ENCODE peak calls at places on chromosomes 5 and 9, in six cellular contexts. K is BJ, J is cardiac fibroblast, B is dorsolateral prefrontal cortex, N is ovary, U is GM23338. X is an unnamed sample.

GRCh38 chr9:107559499-107560086 is 70.0 kb upstream of the KLF4 start:
- DNase-seq in K (no peak), J (no peak), U (no peak), B (no peak), N (no peak), X (no peak)

GRCh38 chr5:75023368-75024159 is 28.8 kb downstream of the GCNT4 start:
- DNase-seq in J (no peak), B (no peak), N (no peak), K (no peak), U (no peak), X (no peak)

GRCh38 chr9:135622415-135623020 is 16.8 kb downstream of the GLT6D1 start:
- DNase-seq in K (no peak), B (no peak), N (no peak), U (no peak), J (no peak), X (no peak)

GRCh38 chr9:82148849-82149544 is 160.4 kb downstream of the SPATA31D1 start:
- DNase-seq in K (peak), N (no peak), B (no peak), U (no peak), J (peak), X (peak)

GRCh38 chr5:159331099-159331973 is 1.0 kb upstream of the IL12B start:
- DNase-seq in J (peak), K (no peak), N (peak), U (peak), B (peak), X (no peak)

GRCh38 chr9:68949271-68950000 is 64.5 kb downstream of the PRKACG start:
- DNase-seq in J (peak), B (no peak), K (no peak), N (peak), U (no peak), X (no peak)

GRCh38 chr5:34709861-34710673 is 53.9 kb downstream of the RAI14 start:
- DNase-seq in U (no peak), J (peak), B (no peak), N (no peak), K (peak), X (peak)

GRCh38 chr5:65779643-65780042 is 57.6 kb downstream of the NLN start:
- DNase-seq in B (no peak), N (no peak), K (no peak), J (no peak), U (no peak), X (no peak)

GRCh38 chr9:87857948-87858335 is 24.7 kb upstream of the SPATA31E1 start:
- DNase-seq in B (no peak), K (no peak), N (no peak), U (no peak), J (no peak), X (no peak)

GRCh38 chr5:55533806-55534435 is 843 bp downstream of the PLPP1 start:
- DNase-seq in K (no peak), J (peak), N (no peak), U (peak), B (no peak), X (peak)

GRCh38 chr5:174576042-174576441 is 148.3 kb upstream of the MSX2 start:
- DNase-seq in J (no peak), K (no peak), B (no peak), N (no peak), U (no peak), X (no peak)

GRCh38 chr5:156912869-156913268 is 50.2 kb downstream of the TIMD4 start:
- DNase-seq in J (no peak), N (no peak), B (no peak), U (no peak), K (no peak), X (no peak)

GRCh38 chr5:142717582-142718215 is 31.8 kb upstream of the FGF1 start:
- DNase-seq in J (peak), B (no peak), K (no peak), N (peak), U (peak), X (no peak)

GRCh38 chr9:106718996-106719395 is 144.0 kb upstream of the ZNF462 start:
- DNase-seq in K (no peak), B (no peak), N (no peak), U (no peak), J (peak), X (no peak)

GRCh38 chr5:132063090-132063911 is 2.8 kb downstream of the IL3 start:
- DNase-seq in U (peak), N (peak), B (peak), K (no peak), J (peak), X (peak)

GRCh38 chr5:140113180-140113698 is 670 bp upstream of the PURA start:
- DNase-seq in J (no peak), N (peak), U (peak), B (peak), K (no peak), X (no peak)

GRCh38 chr5:130045334-130045733 is 141.1 kb downstream of the CHSY3 start:
- DNase-seq in N (no peak), J (peak), U (no peak), B (no peak), K (no peak), X (no peak)

GRCh38 chr9:72315510-72316287 is 49.3 kb downstream of the ZFAND5 start:
- DNase-seq in J (peak), N (peak), U (peak), B (no peak), K (peak), X (peak)

DNA sequence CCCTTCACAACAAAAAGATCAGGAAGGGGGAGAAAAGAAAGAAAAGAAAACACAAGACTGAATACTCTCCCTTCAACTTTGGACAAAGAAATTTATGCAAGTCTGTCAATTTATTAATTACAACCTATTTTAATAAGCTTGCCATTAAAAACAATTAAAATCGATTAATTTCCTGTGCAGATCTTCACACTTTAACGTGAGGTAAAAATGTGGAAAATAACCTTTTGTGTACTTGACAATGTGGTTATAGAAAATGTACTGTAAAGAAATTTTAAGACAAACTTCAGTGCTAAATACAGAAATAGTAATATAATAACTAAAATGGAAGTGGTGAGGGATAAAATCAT is 2.7 kb upstream of the MLLT3 start:
- DNase-seq in K (no peak), U (no peak), B (no peak), N (no peak), J (no peak), X (no peak)
- H3K4me3 ChIP-seq in K (no peak), U (no peak), B (peak), N (no peak), J (no peak), X (no peak)

GRCh38 chr9:124764774-124765438 is 6.2 kb downstream of the NR6A1 start:
- DNase-seq in B (no peak), N (no peak), K (no peak), J (peak), U (peak), X (no peak)
- TF ChIP-seq CTCF in B (peak), N (no peak), K (peak), J (peak), U (peak), X (no peak)

GRCh38 chr5:141298376-141298775 is 5.5 kb downstream of the SLC25A2 start:
- DNase-seq in J (no peak), N (no peak), K (no peak), U (no peak), B (no peak), X (no peak)

GRCh38 chr5:141306630-141307029 is 2.8 kb upstream of the SLC25A2 start:
- DNase-seq in N (no peak), K (no peak), J (no peak), U (no peak), B (no peak), X (no peak)

GRCh38 chr5:141303756-141304155 is at the start of gene SLC25A2:
- DNase-seq in N (no peak), U (no peak), K (no peak), B (no peak), J (no peak), X (no peak)
- H3K4me3 ChIP-seq in N (no peak), U (no peak), K (no peak), B (no peak), J (no peak), X (no peak)

DNA sequence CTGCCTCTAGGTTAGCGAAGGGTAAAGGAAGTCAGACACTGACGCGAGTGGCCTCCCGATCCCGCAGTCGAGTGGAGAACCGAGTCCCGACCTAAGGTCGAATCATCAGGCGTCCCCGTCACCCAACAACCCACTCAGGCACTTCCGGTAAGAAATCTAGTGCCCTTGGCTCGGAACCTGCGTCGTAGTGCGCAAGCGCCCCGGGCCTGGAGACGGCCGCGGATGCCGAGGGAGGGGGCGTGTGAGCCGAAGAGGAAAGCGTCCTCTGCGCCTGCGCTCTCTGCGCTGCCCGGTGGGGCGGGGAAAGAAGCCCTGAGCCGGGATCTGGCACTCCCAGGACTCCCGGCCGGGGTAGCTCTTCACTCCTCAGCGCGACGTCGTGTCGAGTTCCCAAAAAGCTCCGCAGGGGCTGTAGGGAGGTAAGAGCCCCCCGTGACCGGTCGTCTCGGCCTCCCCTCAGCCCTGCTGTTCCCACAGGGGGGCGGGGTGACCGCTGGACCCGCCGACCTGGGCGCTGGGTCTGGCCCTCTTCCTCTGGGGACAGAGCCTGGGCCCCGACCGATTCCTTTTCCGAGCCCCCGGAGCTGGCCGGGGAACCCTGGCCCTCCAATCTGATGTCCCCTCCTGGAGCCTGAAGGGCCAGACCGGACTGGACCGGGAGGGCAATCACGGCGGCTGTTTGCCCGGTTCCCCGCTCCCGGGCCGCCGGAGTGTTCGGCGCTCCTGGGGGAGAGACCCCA is at the start of gene ZFYVE16:
- DNase-seq in B (peak), K (peak), J (peak), N (peak), U (peak), X (peak)
- TF ChIP-seq CTCF in B (no peak), K (peak), J (no peak), N (peak), U (no peak), X (no peak)

GRCh38 chr5:84727708-84728107 is 343.0 kb upstream of the EDIL3 start:
- DNase-seq in B (no peak), K (no peak), J (no peak), N (no peak), U (no peak), X (no peak)
- H3K4me3 ChIP-seq in B (no peak), K (no peak), J (no peak), N (no peak), U (no peak), X (no peak)

DNA sequence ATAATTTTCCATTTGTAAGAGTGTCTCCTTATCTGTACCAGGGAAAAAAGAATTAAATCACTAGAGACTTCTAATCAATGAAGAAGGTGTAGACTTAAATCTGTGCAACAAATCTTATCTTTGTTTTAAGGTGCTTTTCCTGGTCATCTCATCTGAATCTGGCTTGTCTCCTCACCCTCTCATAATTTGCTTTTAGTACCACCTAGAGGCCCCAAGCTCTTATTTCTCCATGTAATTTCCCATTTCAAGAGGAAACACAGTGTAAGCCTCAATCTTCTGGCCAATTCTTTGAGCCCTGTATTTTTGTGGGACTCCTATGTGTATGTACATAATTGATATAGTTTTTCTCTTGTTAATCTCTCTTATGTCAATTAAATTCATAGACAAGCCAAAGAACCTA is 1975.3 kb upstream of the CDH6 start:
- DNase-seq in K (no peak), U (peak), B (no peak), N (no peak), J (no peak), X (no peak)
- TF ChIP-seq CTCF in K (no peak), U (peak), B (no peak), N (no peak), J (no peak), X (no peak)

X was measured in HFF-Myc.